ENCODE peak calls at places on chromosomes 4 and X, in four cellular contexts. L, X, N and R are unnamed samples.

GRCh38 chr4:123597586-123597985 is 201.0 kb downstream of the SPRY1 start:
- DNase-seq in X (no peak), N (no peak), L (no peak), R (no peak)

GRCh38 chr4:16642897-16643296 is 255.5 kb downstream of the LDB2 start:
- DNase-seq in L (no peak), N (no peak), X (no peak), R (no peak)

GRCh38 chr4:187251896-187252295 is 528.2 kb upstream of the FAT1 start:
- DNase-seq in X (no peak), L (no peak), N (no peak), R (no peak)

GRCh38 chrX:29903365-29903764 is 312.0 kb upstream of the MAGEB2 start:
- DNase-seq in X (no peak), N (no peak), L (no peak), R (no peak)

GRCh38 chr4:141668200-141668599 is 31.8 kb downstream of the IL15 start:
- DNase-seq in X (no peak), N (no peak), L (no peak), R (no peak)

GRCh38 chr4:106763044-106763443 is 273.1 kb downstream of the DKK2 start:
- DNase-seq in X (no peak), L (no peak), N (no peak), R (no peak)

GRCh38 chr4:3791910-3792542 is 25.8 kb downstream of the ADRA2C start:
- DNase-seq in N (peak), L (no peak), X (no peak), R (no peak)

GRCh38 chr4:132001542-132001941 is 1147.6 kb upstream of the PCDH10 start:
- DNase-seq in X (no peak), L (no peak), N (no peak), R (no peak)

GRCh38 chr4:88054229-88054628 is 46.8 kb downstream of the PKD2 start:
- DNase-seq in N (no peak), L (peak), X (no peak), R (no peak)

GRCh38 chr4:118948545-118949144 is 60.0 kb downstream of the SYNPO2 start:
- DNase-seq in L (no peak), N (no peak), X (no peak), R (no peak)

GRCh38 chr4:16111533-16111932 is 27.7 kb upstream of the PROM1 start:
- DNase-seq in L (no peak), X (no peak), N (no peak), R (no peak)

GRCh38 chr4:107806196-107806595 is 18.5 kb upstream of the SGMS2 start:
- DNase-seq in N (no peak), X (no peak), L (no peak), R (no peak)

GRCh38 chr4:7570156-7570778 is 135.5 kb upstream of the PSAPL1 start:
- DNase-seq in N (no peak), L (no peak), X (no peak), R (no peak)

GRCh38 chr4:53863731-53864130 is 200.7 kb downstream of the CHIC2 start:
- DNase-seq in L (no peak), X (no peak), N (no peak), R (no peak)

GRCh38 chr4:169952236-169953088 is 73.7 kb downstream of the MFAP3L start:
- DNase-seq in N (no peak), X (no peak), L (no peak), R (no peak)

GRCh38 chrX:111328858-111329257 is 58.6 kb upstream of the CAPN6 start:
- DNase-seq in X (no peak), L (no peak), N (no peak), R (no peak)

GRCh38 chrX:63918611-63919010 is 133.6 kb upstream of the ARHGEF9 start:
- DNase-seq in X (no peak), L (no peak), N (no peak), R (no peak)

GRCh38 chr4:93221771-93222170 is 606.8 kb upstream of the ATOH1 start:
- DNase-seq in N (no peak), X (no peak), L (no peak), R (no peak)

GRCh38 chrX:10444204-10444603 is 176.2 kb downstream of the MID1 start:
- DNase-seq in N (no peak), L (no peak), X (no peak), R (no peak)

GRCh38 chr4:3480528-3481112 is 17.5 kb downstream of the DOK7 start:
- DNase-seq in L (peak), N (peak), X (peak), R (peak)

GRCh38 chr4:184267206-184267608 is 49.5 kb upstream of the ENPP6 start:
- DNase-seq in X (no peak), L (no peak), N (no peak), R (no peak)

GRCh38 chr4:6469144-6469543 is 3.3 kb downstream of the PPP2R2C start:
- DNase-seq in X (no peak), N (no peak), L (no peak), R (no peak)

GRCh38 chr4:128810331-128810870 is 901 bp downstream of the JADE1 start:
- DNase-seq in N (peak), L (peak), X (peak), R (no peak)

GRCh38 chr4:152524429-152524828 is 11.5 kb downstream of the FBXW7 start:
- DNase-seq in X (no peak), N (no peak), L (no peak), R (no peak)

GRCh38 chr4:48909697-48910096 is 3.1 kb upstream of the OCIAD2 start:
- DNase-seq in X (peak), L (no peak), N (no peak), R (no peak)

GRCh38 chr4:25258980-25259578 is 25.2 kb downstream of the PI4K2B start:
- DNase-seq in X (no peak), L (no peak), N (no peak), R (no peak)

GRCh38 chr4:123163501-123163900 is 233.1 kb upstream of the SPRY1 start:
- DNase-seq in X (no peak), L (no peak), N (no peak), R (no peak)

GRCh38 chrX:41180194-41180902 is 95.1 kb downstream of the USP9X start:
- DNase-seq in X (peak), N (peak), L (peak), R (peak)

GRCh38 chrX:73940893-73941470 is 363.0 kb upstream of the ZCCHC13 start:
- DNase-seq in N (no peak), L (no peak), X (no peak), R (no peak)

GRCh38 chrX:72071213-72071612 is 60.5 kb downstream of the RTL5 start:
- DNase-seq in X (no peak), L (no peak), N (no peak), R (no peak)

GRCh38 chrX:72073614-72074013 is 58.1 kb downstream of the RTL5 start:
- DNase-seq in N (no peak), L (no peak), X (no peak), R (no peak)

DNA sequence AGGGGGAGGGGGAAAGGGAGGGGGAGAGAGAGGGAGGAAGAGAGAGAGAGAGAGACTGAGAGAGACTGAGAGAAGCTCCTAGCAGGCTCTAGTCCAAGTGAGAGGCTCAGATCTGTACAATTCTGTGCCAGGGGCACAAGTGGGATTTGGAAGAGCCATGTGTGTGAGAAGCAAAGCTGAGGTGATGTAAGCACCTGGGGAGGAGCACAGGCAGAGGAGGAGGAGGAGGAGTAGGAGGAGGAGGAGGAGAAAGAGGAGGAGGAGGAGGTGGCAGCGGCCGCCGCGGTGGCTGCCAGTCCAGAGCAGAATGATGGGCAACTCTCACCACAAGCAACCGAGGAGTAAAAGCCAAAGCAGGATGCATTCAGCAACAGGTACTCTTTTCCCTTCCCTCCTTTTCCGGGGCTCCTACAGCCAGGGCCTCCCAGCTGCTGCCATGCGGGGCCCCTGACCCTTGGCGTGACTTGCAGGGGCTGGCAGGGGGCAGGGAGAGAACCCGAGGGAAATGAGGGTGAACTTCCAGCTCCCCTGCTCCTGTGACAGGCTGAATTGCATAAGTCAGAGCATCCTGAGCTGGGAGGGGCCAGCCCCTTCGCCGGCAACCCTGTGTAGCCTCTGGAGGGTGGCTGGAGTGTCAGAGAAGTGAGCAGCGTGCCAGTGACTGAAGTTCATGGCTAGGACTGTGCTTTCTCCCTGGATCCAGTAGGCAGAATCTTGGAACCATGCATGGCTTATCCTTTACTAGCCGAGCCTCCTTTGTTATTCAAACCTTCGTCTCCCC is 62.1 kb downstream of the RTL5 start:
- DNase-seq in X (no peak), N (no peak), L (no peak), R (no peak)
- TF ChIP-seq CTCF in X (no peak), N (no peak), L (no peak), R (no peak)

GRCh38 chrX:19800821-19801220 is 86.6 kb downstream of the SH3KBP1 start:
- DNase-seq in X (no peak), L (no peak), N (no peak), R (no peak)

GRCh38 chrX:19798423-19798822 is 89.0 kb downstream of the SH3KBP1 start:
- DNase-seq in X (no peak), N (no peak), L (no peak), R (no peak)

GRCh38 chrX:19795289-19795688 is 92.1 kb downstream of the SH3KBP1 start:
- DNase-seq in L (no peak), X (no peak), N (no peak), R (no peak)

GRCh38 chrX:19804168-19804567 is 83.2 kb downstream of the SH3KBP1 start:
- DNase-seq in L (no peak), N (no peak), X (no peak), R (no peak)

GRCh38 chrX:19799319-19800182 is 87.8 kb downstream of the SH3KBP1 start:
- DNase-seq in X (no peak), L (no peak), N (no peak), R (peak)
- H3K27ac ChIP-seq in X (no peak), L (peak), N (no peak), R (peak)

DNA sequence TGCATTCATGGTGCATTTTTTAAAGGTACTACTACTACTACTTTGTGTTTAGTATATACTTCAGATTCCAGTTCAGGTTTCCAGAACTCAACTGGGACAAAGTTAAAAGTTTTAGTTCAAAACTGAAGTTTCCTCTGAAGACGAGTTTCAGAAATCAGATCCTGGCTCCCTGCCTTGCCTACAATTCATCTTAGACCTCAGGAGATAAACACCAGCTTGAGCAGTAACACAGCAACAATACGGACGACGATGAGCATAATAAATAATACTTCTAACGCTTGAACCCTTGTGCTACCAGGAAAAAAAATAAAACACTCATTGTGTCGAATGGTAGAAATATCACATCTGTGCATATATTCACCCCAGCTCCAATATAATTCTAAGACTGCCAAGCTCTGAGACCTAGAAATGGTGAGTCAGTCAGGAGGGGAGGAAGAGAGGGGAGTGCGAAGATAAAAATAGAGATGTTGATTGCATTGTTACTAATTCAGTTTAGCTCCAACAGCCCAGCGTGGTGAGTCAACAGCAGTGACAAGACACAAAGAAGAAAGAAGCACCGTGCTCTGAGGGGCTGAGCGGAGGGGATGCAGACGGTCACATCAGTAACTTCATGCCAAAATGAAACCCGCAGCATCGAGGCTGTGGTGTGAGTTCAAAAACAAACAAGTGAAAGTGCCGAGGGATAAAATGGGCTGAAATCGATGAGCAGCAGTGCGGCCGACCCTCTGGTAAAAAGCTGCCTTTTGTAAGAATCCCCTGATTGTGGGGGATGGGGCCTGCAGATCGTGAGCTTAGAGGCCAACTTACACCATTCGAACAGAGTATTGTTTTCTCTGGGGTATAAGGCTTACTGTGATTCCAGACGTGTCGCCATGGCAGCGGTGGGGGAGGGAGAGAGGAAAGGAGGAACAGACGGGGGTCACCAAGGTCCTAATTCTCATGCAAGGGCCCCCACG is 150.3 kb downstream of the MGST2 start:
- DNase-seq in L (peak), N (peak), X (peak), R (peak)
- H3K4me3 ChIP-seq in L (peak), N (peak), X (peak), R (peak)

DNA sequence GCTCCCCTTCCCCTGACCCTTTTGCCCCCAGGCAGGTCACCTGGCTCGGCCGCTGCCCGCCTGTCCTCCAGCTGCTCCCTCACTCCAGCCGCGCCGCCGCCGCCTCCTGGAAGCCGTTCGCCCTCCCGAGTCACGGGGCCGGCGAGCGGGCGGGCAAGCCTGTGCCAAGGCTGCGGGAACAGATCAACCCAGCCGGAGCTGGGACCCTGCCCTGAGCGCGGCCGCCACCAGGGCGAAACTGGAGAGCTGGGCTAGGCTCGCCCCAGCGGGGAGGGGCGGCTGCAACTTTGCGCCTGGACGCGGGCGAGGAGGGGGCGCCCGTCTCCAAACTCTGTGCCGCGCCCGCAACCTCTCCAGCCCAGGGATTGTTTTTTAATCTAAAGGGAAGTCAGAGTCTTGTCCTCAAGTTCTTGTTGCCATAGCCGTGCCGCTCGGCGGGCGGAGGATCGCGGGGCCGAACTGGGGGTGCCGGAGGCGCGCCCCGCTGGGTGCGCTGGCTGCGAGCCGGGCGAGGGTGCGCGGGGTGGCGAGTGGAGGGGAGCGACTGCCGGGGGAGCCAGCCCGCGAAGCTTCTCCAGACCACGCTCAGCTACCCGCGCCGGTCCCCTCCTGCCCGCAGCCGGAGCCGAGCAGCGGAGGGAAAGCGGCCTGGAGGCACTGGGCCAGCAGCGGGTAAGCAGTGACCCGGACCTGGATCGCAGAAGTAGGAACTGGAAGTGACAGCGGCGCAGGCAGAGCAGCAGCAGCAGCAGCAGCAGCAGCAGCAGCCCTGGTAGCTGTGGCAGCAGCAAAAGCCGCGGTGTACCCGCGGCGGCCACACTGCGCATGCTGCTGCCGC is 13.4 kb downstream of the ARHGEF6 start:
- DNase-seq in N (peak), L (peak), X (peak), R (peak)
- TF ChIP-seq CTCF in N (peak), L (peak), X (peak), R (peak)

DNA sequence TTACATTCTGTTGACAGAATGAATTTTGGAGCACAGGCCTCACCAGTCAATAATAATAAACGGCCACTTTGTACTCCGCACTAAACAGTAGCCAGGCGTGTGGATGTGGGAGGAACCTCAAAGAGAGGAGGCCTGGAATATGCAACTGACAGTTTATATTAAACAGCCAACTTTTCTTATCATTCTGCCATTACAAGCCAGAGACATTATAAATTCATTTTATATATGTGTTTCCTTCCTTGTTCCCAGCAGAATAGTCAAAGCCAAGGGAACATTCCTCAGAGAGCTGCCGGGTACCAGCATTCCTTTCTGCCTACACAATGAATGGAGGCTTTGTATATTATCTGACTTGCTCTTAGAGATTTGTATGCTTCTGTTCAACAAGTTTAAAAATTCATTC is 436.5 kb upstream of the FTHL17 start:
- DNase-seq in N (no peak), L (no peak), X (no peak), R (no peak)
- H3K27ac ChIP-seq in N (no peak), L (no peak), X (no peak), R (no peak)

GRCh38 chrX:13732246-13733067 is 2.0 kb downstream of the TRAPPC2 start:
- DNase-seq in X (no peak), L (no peak), N (no peak), R (no peak)
- H3K4me3 ChIP-seq in X (no peak), L (no peak), N (no peak), R (no peak)

DNA sequence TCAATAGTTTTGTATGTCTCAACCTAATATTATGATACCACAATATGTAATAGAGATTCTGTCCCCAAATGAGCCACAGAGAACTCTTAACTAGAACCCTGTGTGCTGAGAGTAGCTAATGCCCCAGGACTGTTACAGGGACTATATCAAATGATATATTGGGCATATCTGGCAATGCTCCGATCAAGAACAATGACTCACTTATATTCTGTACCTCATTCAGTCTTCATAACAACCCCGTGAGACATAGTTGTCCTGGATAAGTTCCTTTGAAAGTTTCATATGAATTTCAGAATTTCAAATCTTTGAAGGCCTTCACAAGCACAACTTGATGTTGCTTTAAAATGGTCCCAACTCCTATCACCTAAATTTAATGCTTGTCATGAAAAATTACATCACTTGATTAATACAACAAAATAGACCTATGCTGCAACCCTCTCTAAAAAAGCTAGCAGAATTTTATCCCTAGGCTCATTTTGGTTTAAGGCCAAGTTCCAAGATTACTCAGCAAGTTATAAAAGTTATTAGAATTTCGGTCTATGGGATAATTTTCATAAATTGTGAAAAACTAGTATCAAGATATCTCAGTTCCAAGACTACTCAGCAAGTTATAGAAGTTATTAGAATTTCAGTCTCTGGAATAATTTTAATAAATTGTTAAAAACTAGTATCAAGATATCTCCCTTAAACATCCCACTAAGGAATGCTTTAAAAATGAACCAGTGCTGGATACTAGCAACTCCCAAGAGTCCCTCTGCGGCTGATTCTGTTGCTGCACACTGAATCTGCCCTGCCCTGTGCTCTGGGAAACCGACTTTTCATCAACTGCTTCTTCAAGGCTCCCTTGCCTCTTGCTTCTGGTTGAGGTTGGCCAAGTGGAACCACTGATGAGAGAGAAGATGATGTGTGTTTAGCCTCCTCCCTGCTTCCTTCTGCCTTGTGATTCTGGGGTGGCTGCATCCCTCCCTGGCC is 6.0 kb upstream of the ANXA3 start:
- DNase-seq in X (no peak), N (no peak), L (no peak), R (no peak)
- TF ChIP-seq CTCF in X (no peak), N (no peak), L (no peak), R (no peak)